ENCODE peak calls at places on chromosomes 5 and 9, in nine cellular contexts. F, T, A, N, U, K, X, C and E are unnamed samples.

GRCh38 chr5:150320048-150320555 is 17.4 kb upstream of the ARSI start:
- DNase-seq in F (no peak), T (no peak), A (peak), N (no peak), U (peak), K (peak), X (no peak), C (peak), E (no peak)

GRCh38 chr9:70421272-70422180 is 7.1 kb upstream of the KLF9 start:
- DNase-seq in F (no peak), T (no peak), A (peak), N (peak), U (peak), K (peak), X (peak), C (peak), E (peak)

GRCh38 chr9:68955281-68955680 is 58.6 kb downstream of the PRKACG start:
- DNase-seq in F (no peak), T (no peak), A (no peak), N (no peak), U (no peak), K (no peak), X (no peak), C (no peak), E (no peak)

GRCh38 chr9:93387791-93388190 is 63.7 kb upstream of the FAM120A start:
- DNase-seq in F (no peak), T (no peak), A (no peak), N (no peak), U (no peak), K (no peak), X (no peak), C (no peak), E (peak)

GRCh38 chr5:57249251-57249874 is 75.5 kb downstream of the GPBP1 start:
- DNase-seq in F (no peak), T (no peak), A (no peak), N (no peak), U (no peak), K (no peak), X (no peak), C (no peak), E (no peak)

GRCh38 chr9:113176748-113177147 is 25.9 kb downstream of the SLC31A2 start:
- DNase-seq in F (no peak), T (no peak), A (no peak), N (no peak), U (no peak), K (no peak), X (no peak), C (no peak), E (no peak)

GRCh38 chr9:99694393-99694792 is 127.3 kb upstream of the NR4A3 start:
- DNase-seq in F (no peak), T (no peak), A (no peak), N (no peak), U (no peak), K (no peak), X (no peak), C (no peak), E (no peak)

GRCh38 chr9:126615251-126615790 is 1.6 kb downstream of the LMX1B start:
- DNase-seq in F (no peak), T (peak), A (peak), N (no peak), U (no peak), K (peak), X (no peak), C (no peak), E (no peak)

GRCh38 chr9:87643778-87644570 is 81.9 kb upstream of the CTSL start:
- DNase-seq in F (no peak), T (no peak), A (no peak), N (no peak), U (no peak), K (no peak), X (no peak), C (no peak), E (no peak)